ENCODE peak calls at places on chromosomes 11 and 22, in six cellular contexts. O is nephron progenitor cell; X is non-pigmented ciliary epithelial cell; Y is cardiac septum; T is activated CD4-positive, alpha-beta T cell treated with anti-CD3 and anti-CD28 coated beads for 36 hours; N is effector CD4-positive, alpha-beta T cell. H is an unnamed sample.

GRCh38 chr11:20226936-20227335 is 66.7 kb upstream of the DBX1 start:
- DNase-seq in X (no peak), N (no peak), O (no peak), T (no peak), Y (no peak), H (no peak)

GRCh38 chr11:35815556-35816315 is 128.1 kb upstream of the LDLRAD3 start:
- DNase-seq in T (no peak), N (no peak), X (no peak), Y (no peak), O (no peak), H (peak; percentile 7)

GRCh38 chr22:43191831-43192230 is 4.9 kb upstream of the TTLL12 start:
- DNase-seq in X (no peak), N (no peak), Y (no peak), O (no peak), T (no peak), H (no peak)

GRCh38 chr11:31487848-31488247 is 21.6 kb downstream of the IMMP1L start:
- DNase-seq in O (no peak), X (no peak), Y (no peak), N (no peak), T (no peak), H (no peak)

GRCh38 chr11:27397619-27398412 is 34.8 kb upstream of the CCDC34 start:
- DNase-seq in T (no peak), N (no peak), X (no peak), Y (no peak), O (no peak), H (no peak)

GRCh38 chr11:30917859-30918478 is 331.8 kb upstream of the MPPED2 start:
- DNase-seq in T (peak; percentile 9), N (no peak), X (no peak), O (peak; percentile 27), Y (no peak), H (no peak)

GRCh38 chr11:34262601-34263081 is 95.2 kb downstream of the ABTB2 start:
- DNase-seq in X (no peak), N (no peak), T (no peak), O (no peak), Y (no peak), H (no peak)

GRCh38 chr11:4615856-4616444 is 7.9 kb upstream of the TRIM68 start:
- DNase-seq in T (no peak), N (no peak), Y (no peak), O (no peak), X (no peak), H (no peak)

GRCh38 chr22:19022755-19023154 is 86.7 kb upstream of the PRODH start:
- DNase-seq in Y (no peak), N (no peak), O (no peak), T (no peak), X (no peak), H (no peak)

GRCh38 chr22:28813772-28814518 is 13.6 kb upstream of the XBP1 start:
- DNase-seq in N (no peak), T (no peak), Y (no peak), X (no peak), O (no peak), H (no peak)

GRCh38 chr22:21943571-21944448 is 8.8 kb downstream of the PPM1F start:
- DNase-seq in N (no peak), T (no peak), X (no peak), O (no peak), Y (no peak), H (no peak)

GRCh38 chr11:13007182-13007581 is 1.9 kb upstream of the RASSF10 start:
- DNase-seq in Y (no peak), X (no peak), O (no peak), T (no peak), N (no peak), H (no peak)

GRCh38 chr11:95089620-95090542 is at the start of gene ENDOD1:
- DNase-seq in N (peak; percentile 76), X (no peak), T (peak; percentile 91), Y (peak; percentile 92), O (peak; percentile 86), H (peak; percentile 92)

GRCh38 chr11:75400110-75400865 is 970 bp downstream of the RPS3 start:
- DNase-seq in O (no peak), N (no peak), Y (peak; percentile 33), X (no peak), T (peak; percentile 21), H (no peak)

GRCh38 chr11:120390585-120390922 is 54.3 kb downstream of the ARHGEF12 start:
- DNase-seq in T (no peak), X (no peak), Y (no peak), N (no peak), O (no peak), H (no peak)

GRCh38 chr22:20027966-20028854 is 7.3 kb downstream of the TANGO2 start:
- DNase-seq in N (no peak), X (no peak), O (no peak), Y (no peak), T (peak; percentile 25), H (peak; percentile 41)

GRCh38 chr22:49687333-49687732 is 140.3 kb downstream of the BRD1 start:
- DNase-seq in Y (no peak), O (no peak), N (no peak), T (no peak), X (no peak), H (peak; percentile 36)

GRCh38 chr11:6682591-6682935 is 577 bp downstream of the MRPL17 start:
- DNase-seq in X (no peak), O (no peak), T (no peak), Y (no peak), N (no peak), H (no peak)

GRCh38 chr11:73376803-73377629 is 817 bp downstream of the RELT start:
- DNase-seq in X (no peak), N (peak; percentile 48), Y (peak; percentile 88), T (peak; percentile 80), O (peak; percentile 45), H (peak; percentile 79)

GRCh38 chr11:34685864-34686263 is 65.0 kb downstream of the EHF start:
- DNase-seq in X (no peak), Y (no peak), T (no peak), O (no peak), N (no peak), H (no peak)

GRCh38 chr11:102886999-102887398 is 12.2 kb upstream of the MMP12 start:
- DNase-seq in T (no peak), N (no peak), Y (no peak), X (no peak), O (no peak), H (no peak)

GRCh38 chr22:41834005-41834975 is 1.4 kb downstream of the SREBF2 start:
- DNase-seq in T (no peak), X (no peak), O (no peak), N (no peak), Y (no peak), H (no peak)